ENCODE peak calls at places on chromosomes 1 and 21, in seven cellular contexts. Q is AG04450; X is heart right ventricle; K is CD8-positive, alpha-beta memory T cell; V is cardiac muscle cell; W is tibial artery; E is SJSA1. P is an unnamed sample. For H3K9me3, the result is how much of the 10 kb centered on the place peaks cover.

GRCh38 chr1:63651110-63651776 is 58.0 kb downstream of the PGM1 start:
- DNase-seq in K (peak), X (no peak), V (peak), Q (no peak), W (no peak), E (no peak), P (peak)

GRCh38 chr1:177591155-177591554 is 378.7 kb downstream of the SEC16B start:
- DNase-seq in K (no peak), W (no peak), X (no peak), V (no peak), Q (no peak), E (no peak), P (no peak)

GRCh38 chr1:230137328-230137815 is 70.3 kb downstream of the GALNT2 start:
- DNase-seq in W (no peak), V (peak), K (no peak), Q (no peak), E (no peak), X (no peak), P (no peak)

GRCh38 chr1:67832737-67833594 is at the start of gene GNG12:
- DNase-seq in K (no peak), E (peak), V (peak), Q (no peak), X (peak), W (peak), P (peak)

GRCh38 chr21:29056005-29056404 is 17.4 kb downstream of the CCT8 start:
- DNase-seq in K (no peak), V (no peak), W (no peak), E (no peak), Q (no peak), X (no peak), P (no peak)

GRCh38 chr1:159214149-159214760 is 9.6 kb downstream of the ACKR1 start:
- DNase-seq in Q (no peak), V (peak), E (no peak), X (no peak), W (no peak), K (peak), P (peak)

GRCh38 chr21:41426656-41427311 is 745 bp downstream of the MX1 start:
- DNase-seq in K (no peak), V (no peak), Q (no peak), E (peak), W (peak), X (no peak), P (no peak)

GRCh38 chr1:20271498-20272400 is 18.9 kb upstream of the VWA5B1 start:
- DNase-seq in K (no peak), V (peak), X (no peak), W (no peak), Q (no peak), E (no peak), P (no peak)

GRCh38 chr1:8025671-8026144 is 401 bp downstream of the ERRFI1 start:
- DNase-seq in W (no peak), V (no peak), X (no peak), Q (no peak), E (no peak), K (no peak), P (no peak)

GRCh38 chr1:77319036-77319705 is 37.4 kb downstream of the AK5 start:
- DNase-seq in K (no peak), E (no peak), Q (no peak), X (no peak), W (no peak), V (no peak), P (no peak)

GRCh38 chr1:205274041-205274691 is 46.4 kb downstream of the TMCC2 start:
- DNase-seq in E (no peak), Q (no peak), K (no peak), X (no peak), V (no peak), W (no peak), P (no peak)

GRCh38 chr1:56967900-56968832 is 2.4 kb upstream of the C8B start:
- DNase-seq in E (peak), W (no peak), K (no peak), V (peak), X (peak), Q (no peak), P (peak)

GRCh38 chr1:29786195-29786594 is 549.9 kb downstream of the PTPRU start:
- DNase-seq in V (no peak), Q (no peak), K (no peak), X (no peak), W (no peak), E (no peak), P (no peak)

GRCh38 chr1:45635211-45635610 is 11.4 kb upstream of the CCDC17 start:
- DNase-seq in E (no peak), W (no peak), V (no peak), X (no peak), Q (no peak), K (no peak), P (no peak)

GRCh38 chr1:92480813-92481597 is 5.7 kb downstream of the GFI1 start:
- DNase-seq in Q (no peak), W (no peak), X (peak), K (no peak), E (no peak), V (no peak), P (no peak)

GRCh38 chr1:64861611-64862010 is 104.7 kb downstream of the JAK1 start:
- DNase-seq in K (no peak), E (no peak), X (no peak), W (no peak), V (peak), Q (no peak), P (no peak)

GRCh38 chr1:204123376-204123775 is 28.5 kb downstream of the ETNK2 start:
- DNase-seq in E (no peak), X (no peak), V (peak), Q (no peak), W (no peak), K (no peak), P (no peak)

GRCh38 chr1:24929876-24930702 is at the start of gene RUNX3:
- DNase-seq in Q (no peak), E (peak), W (peak), K (peak), X (peak), V (no peak), P (peak)

GRCh38 chr1:160739098-160739511 is at the start of gene SLAMF7:
- DNase-seq in E (no peak), W (no peak), Q (no peak), K (no peak), X (no peak), V (no peak), P (peak)

GRCh38 chr21:45556302-45556644 is 14.0 kb upstream of the SLC19A1 start:
- DNase-seq in X (no peak), V (no peak), W (no peak), Q (no peak), K (no peak), E (no peak), P (no peak)

GRCh38 chr1:202107321-202107761 is 15.4 kb upstream of the GPR37L1 start:
- DNase-seq in K (no peak), W (no peak), E (no peak), X (peak), V (no peak), Q (no peak), P (no peak)

GRCh38 chr1:43007377-43008105 is 48.9 kb upstream of the SLC2A1 start:
- DNase-seq in E (no peak), K (no peak), Q (no peak), V (no peak), X (no peak), W (no peak), P (no peak)

GRCh38 chr21:16002872-16003466 is 273.2 kb downstream of the USP25 start:
- DNase-seq in V (peak), W (no peak), E (no peak), Q (no peak), K (no peak), X (no peak), P (no peak)

GRCh38 chr1:55930931-55931271 is 648.5 kb downstream of the PLPP3 start:
- DNase-seq in W (no peak), Q (no peak), V (no peak), K (no peak), E (no peak), X (no peak), P (no peak)

GRCh38 chr21:29187939-29188338 is 57.5 kb downstream of the MAP3K7CL start:
- DNase-seq in W (no peak), K (no peak), V (peak), X (no peak), Q (peak), E (no peak), P (peak)

GRCh38 chr1:205032512-205032911 is 10.5 kb upstream of the CNTN2 start:
- DNase-seq in E (no peak), K (no peak), V (no peak), W (no peak), X (no peak), Q (no peak), P (no peak)

GRCh38 chr21:41899431-41900202 is 20.5 kb upstream of the PRDM15 start:
- DNase-seq in W (no peak), K (peak), E (no peak), X (no peak), Q (no peak), V (no peak), P (no peak)

GRCh38 chr1:156652131-156652991 is 10.4 kb downstream of the BCAN start:
- DNase-seq in E (no peak), K (no peak), X (no peak), W (no peak), V (peak), Q (no peak), P (no peak)

GRCh38 chr1:171998711-171999110 is 157.4 kb downstream of the DNM3 start:
- DNase-seq in K (no peak), E (no peak), X (no peak), V (no peak), Q (no peak), W (no peak), P (no peak)
- H3K4me3 ChIP-seq in K (no peak), E (no peak), X (no peak), V (no peak), Q (no peak), W (no peak), P (no peak)

DNA sequence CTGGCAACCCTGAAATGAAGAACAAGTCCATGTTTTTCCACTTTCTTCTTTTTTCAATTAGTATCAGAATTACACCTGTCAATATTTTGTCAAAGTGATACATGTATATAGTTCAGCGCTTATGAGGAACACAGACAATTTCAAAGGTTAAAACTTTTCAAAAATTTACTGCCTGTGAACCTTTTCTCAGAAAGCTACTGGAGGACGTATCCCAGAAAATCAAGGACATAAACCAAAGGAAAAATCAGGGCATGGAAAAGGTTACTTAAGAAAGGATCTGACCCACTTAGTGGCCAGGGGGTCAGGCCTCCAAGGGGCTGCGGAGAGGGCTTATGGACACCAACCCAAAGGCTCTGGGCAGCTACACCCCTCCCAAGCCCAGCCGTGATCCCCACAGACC is 81.1 kb upstream of the ACTRT2 start:
- DNase-seq in W (no peak), V (no peak), X (no peak), Q (no peak), E (no peak), K (no peak), P (no peak)
- H3K9me3 ChIP-seq in W (under half), V (under half), X (under half), Q (half or more), E (under half), K (under half), P (under half)

DNA sequence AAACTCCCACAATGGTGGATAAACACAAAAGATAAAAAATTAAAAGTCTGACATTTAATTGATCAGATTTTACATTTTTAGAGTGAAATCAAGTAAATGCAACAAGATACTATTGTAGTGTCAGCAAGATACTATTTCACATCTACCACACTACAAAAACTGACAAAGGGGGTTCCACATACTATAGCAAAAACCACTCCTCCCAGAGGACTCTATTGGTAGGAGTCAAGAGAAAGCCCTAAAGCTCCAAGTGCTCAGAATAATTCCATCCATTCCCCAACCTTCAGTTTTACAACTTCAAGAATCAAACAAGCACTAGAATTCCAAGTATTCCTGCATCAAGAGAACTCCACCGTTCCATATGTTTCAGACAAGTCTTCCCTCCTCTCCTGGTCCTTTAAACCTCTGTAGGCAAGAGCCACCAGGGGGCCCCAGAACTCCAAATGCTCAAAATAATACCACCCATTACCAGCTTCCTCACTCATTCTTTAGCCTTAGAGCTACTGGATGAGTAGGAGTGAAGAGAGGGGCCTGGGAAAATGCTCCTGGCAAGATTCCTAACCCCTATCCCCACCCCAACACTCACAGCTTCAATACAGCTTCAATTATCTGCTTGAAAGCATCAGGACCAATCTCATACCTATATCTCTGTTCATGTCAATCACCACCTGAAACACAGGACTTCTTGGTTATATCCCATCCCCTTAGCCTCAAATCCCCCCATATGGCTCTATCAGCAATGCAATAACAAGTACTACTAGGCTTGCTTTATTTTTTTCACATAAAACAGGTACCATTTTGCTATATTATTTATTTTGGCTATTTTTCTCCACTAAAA is 9.9 kb downstream of the TOR1AIP2 start:
- DNase-seq in K (peak), V (peak), Q (no peak), E (no peak), W (no peak), X (no peak), P (peak)
- H3K4me3 ChIP-seq in K (no peak), V (no peak), Q (no peak), E (no peak), W (no peak), X (no peak), P (no peak)

GRCh38 chr1:4203501-4203900 is 303.4 kb upstream of the C1orf174 start:
- DNase-seq in W (no peak), X (no peak), V (no peak), K (no peak), Q (no peak), E (no peak), P (no peak)
- H3K9me3 ChIP-seq in W (under half), X (under half), V (under half), K (under half), Q (under half), E (under half), P (under half)

DNA sequence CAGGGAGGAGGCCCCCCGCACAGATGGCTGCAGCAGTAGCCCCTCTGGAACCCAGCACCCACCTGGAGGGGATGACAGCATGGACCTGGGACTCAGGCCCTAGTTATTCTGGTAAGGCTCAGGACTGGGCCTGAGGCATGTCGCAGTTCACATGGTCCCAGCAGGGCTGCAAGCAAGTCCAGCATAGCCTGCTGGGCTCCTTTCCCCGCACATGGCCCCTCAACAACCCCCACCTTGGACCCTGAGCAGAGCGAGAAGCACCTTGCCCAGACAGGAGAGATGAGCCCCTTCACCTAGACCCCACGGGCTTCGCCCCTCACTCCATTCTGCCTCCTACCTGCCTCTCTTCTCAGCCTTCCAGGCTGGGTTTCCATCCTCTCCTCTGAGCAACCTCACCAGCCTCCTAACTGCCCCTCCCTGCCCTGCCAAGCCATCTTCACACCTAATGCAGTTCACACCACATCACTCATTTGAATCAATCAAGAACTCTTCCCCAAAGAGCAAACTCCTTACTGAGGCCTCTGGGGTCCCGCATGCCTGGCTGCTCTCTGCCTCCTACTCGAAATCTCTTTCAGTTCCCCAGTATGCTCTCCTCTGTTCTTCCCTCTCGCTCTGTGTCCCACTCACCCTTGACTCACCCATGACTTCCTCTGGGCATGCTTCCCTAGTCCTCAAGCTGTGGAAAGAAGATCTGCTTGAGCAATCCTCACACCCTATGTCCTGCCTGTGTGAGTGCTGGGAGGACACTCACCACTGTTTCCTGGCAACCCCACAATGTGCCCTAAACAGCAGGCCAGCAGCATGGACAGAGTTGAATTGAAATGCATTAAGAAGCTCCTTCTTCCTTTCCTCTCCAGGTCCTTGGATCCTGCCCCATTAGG is 9.4 kb upstream of the THEMIS2 start:
- DNase-seq in V (peak), W (peak), E (peak), K (no peak), X (no peak), Q (peak), P (peak)
- H3K4me3 ChIP-seq in V (no peak), W (no peak), E (no peak), K (no peak), X (no peak), Q (no peak), P (peak)

P was measured in MG63.